ENCODE peak calls at places on chromosome 11, in five cellular contexts. M, H, N, L and G are unnamed samples. For H3K36me3 and H3K27me3, the result is how much of the 10 kb centered on the place peaks cover.

GRCh38 chr11:69972351-69972802 is 105.7 kb upstream of the ANO1 start:
- DNase-seq in L (no peak), M (no peak), H (no peak), N (no peak), G (no peak)

GRCh38 chr11:16902979-16903378 is 111.2 kb downstream of the PLEKHA7 start:
- DNase-seq in N (no peak), L (peak), H (no peak), M (no peak), G (no peak)

GRCh38 chr11:124897681-124898680 is at the start of gene ROBO4:
- DNase-seq in L (no peak), M (no peak), H (peak), N (peak), G (peak)

GRCh38 chr11:128905345-128906184 is 14.4 kb downstream of the KCNJ5 start:
- DNase-seq in H (no peak), N (peak), M (no peak), L (peak), G (peak)

GRCh38 chr11:71386232-71386631 is 62.0 kb downstream of the DHCR7 start:
- DNase-seq in L (peak), M (no peak), H (no peak), N (no peak), G (no peak)

GRCh38 chr11:35404397-35404775 is 15.0 kb downstream of the SLC1A2 start:
- DNase-seq in M (no peak), H (no peak), L (peak), N (no peak), G (no peak)

GRCh38 chr11:104005234-104005855 is 31.1 kb upstream of the DDI1 start:
- DNase-seq in H (no peak), L (no peak), M (no peak), N (no peak), G (no peak)

GRCh38 chr11:102197759-102198158 is 87.5 kb downstream of the YAP1 start:
- DNase-seq in M (no peak), L (peak), N (no peak), H (no peak), G (no peak)

GRCh38 chr11:69276165-69276564 is 17.8 kb upstream of the MYEOV start:
- DNase-seq in H (no peak), N (no peak), M (no peak), L (no peak), G (no peak)

GRCh38 chr11:59641156-59641555 is 25.6 kb upstream of the OSBP start:
- DNase-seq in L (no peak), N (no peak), M (no peak), H (no peak), G (no peak)

GRCh38 chr11:27553186-27553585 is 46.6 kb upstream of the LIN7C start:
- DNase-seq in N (no peak), L (peak), M (no peak), H (no peak), G (no peak)

GRCh38 chr11:110710520-110711381 is 1.5 kb downstream of the ARHGAP20 start:
- DNase-seq in M (no peak), H (no peak), N (peak), L (peak), G (no peak)

GRCh38 chr11:69685348-69685747 is 10.2 kb upstream of the LTO1 start:
- DNase-seq in H (no peak), M (no peak), N (peak), L (no peak), G (no peak)

GRCh38 chr11:120532082-120532481 is 20.5 kb downstream of the GRIK4 start:
- DNase-seq in M (no peak), N (no peak), H (no peak), L (no peak), G (no peak)

DNA sequence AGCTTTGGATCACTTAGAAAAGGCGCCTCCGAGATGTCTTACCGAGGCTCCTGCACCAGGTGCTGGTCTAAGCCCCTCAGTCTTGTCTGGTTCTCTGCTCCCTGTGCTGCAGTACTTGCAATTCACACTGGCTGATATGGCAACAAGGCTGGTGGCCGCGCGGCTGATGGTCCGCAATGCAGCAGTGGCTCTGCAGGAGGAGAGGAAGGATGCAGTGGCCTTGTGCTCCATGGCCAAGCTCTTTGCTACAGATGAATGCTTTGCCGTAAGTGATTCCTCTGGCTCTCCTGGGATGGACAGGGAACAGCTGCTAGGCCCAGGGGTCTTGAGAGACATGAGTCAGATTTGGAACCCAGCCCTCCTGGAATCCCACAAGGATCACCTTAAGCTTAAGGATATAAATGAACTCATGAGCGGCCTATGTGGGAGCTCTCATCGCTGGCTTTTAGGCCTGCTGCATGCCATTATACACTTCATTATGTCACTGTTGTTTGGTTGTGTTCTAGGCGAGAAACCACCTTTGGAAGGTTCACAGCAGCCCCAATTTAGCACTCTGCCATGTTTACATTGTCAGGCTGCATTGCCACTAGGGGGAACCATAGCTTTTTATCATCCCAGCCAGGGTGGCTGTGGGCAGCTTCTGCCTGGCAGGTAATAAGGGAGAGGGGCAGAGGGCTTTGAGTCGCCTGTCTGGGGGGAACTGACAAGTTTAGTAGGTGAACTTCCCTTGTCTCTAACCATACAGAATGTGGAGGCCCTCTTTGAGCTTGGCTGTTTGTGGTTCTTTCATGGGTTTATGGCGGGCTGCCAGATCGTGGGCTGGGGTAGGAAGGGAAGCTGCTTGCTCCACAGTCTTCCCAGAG is 8.5 kb downstream of the ACAD8 start:
- DNase-seq in L (peak), N (no peak), H (no peak), M (no peak), G (no peak)
- H3K36me3 ChIP-seq in L (under half), N (half or more), H (under half), M (under half), G (under half)

GRCh38 chr11:61021661-61022212 is 50.3 kb downstream of the CD6 start:
- DNase-seq in H (no peak), M (no peak), L (no peak), N (no peak), G (no peak)

GRCh38 chr11:61018059-61018458 is 46.6 kb downstream of the CD6 start:
- DNase-seq in M (no peak), H (no peak), N (no peak), L (no peak), G (no peak)

GRCh38 chr11:61020706-61021235 is 49.3 kb downstream of the CD6 start:
- DNase-seq in H (no peak), L (no peak), M (no peak), N (no peak), G (no peak)

GRCh38 chr11:61019818-61020405 is 48.4 kb downstream of the CD6 start:
- DNase-seq in L (no peak), N (no peak), H (no peak), M (no peak), G (no peak)

DNA sequence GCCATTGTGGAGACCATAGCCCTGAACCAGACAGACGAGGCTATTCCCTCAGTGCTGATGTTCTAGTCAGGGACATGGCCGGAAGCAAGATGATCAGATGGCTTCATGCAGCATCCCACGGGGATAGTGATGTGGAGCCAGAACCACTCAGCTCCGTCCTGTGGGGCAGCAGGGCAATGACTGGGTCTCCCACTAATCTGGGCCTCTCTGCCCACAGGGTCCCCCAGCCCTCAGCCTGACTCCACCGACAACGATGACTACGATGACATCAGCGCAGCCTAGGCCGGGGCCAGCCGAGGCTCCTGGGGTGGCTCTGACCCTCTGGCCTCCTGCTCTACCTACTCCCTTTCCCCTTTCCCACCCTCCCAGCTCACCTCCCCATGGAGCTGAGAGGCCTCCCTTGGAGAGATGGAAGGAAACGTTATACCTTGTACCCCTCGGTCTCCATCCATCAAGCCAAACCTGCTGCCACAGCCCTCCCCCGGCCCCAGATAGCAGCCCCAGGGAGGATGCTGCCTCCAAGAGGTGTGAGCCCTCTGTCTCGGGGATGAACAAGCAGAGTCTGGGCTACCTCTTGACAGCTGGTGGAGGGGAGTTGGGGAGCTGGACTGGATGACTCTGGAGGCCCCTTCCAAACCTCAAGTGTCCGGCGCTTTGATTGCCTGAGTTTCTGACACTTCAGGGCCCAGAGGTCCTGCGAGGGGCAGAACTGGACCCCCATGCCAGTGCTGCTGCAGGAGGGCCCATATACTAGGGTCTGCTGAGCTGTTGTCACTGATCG is 47.7 kb downstream of the CD6 start:
- DNase-seq in H (no peak), N (no peak), L (no peak), M (no peak), G (no peak)
- H3K27me3 ChIP-seq in H (under half), N (under half), L (under half), M (under half), G (under half)

DNA sequence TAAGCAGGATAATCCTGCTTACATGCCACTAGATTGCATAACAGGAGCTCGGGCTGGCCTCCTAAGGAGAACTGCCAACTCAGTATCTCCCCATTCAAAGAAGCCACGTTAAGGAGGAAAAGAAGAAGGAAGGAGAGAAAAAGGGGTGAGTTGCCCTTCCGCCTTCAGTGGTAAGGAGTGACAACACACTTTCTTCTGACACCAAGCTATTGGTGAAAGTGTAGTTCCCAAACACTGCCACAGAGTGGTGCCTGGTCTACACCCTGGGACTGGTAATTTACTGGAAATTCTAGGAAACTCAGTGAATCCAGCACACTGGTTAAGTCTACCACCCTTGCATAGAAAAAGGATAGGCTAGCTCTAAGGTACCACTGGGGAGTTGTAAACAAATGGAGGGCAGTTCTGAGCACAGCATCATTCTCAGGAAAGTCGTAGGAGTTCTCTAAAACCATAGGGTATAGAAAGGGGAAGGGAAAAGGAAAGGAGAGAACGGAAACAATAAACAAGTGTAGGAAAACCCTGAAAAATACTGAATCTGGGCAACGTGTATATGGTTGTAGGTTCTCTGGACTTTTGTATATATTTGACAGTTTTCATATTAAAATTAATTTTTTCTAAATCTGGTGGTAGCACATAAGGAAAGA is 58.2 kb downstream of the RRAS2 start:
- DNase-seq in H (peak), N (peak), L (peak), M (peak), G (no peak)
- TF ChIP-seq CTCF in H (peak), N (peak), L (peak), M (peak), G (peak)

DNA sequence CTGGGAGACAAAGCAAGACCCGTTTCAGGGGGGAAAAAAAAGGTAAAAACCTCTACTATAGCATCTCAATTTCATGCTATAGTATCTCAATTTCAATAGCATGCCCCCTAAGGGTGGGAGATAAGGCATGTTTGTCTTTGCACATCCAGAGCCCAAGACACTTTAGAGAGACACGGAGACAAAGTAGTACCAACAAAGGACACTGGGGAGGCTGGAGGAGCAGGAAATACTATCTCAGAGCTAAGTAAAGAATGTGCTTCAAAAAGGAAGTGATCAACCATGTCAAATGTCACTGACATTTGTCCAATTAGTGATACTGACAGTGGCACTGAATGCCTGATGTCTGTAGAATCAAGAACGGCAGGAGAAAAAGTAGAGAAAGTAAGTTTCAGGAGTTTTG is 68.6 kb downstream of the RRAS2 start:
- DNase-seq in M (no peak), L (peak), H (no peak), N (no peak), G (no peak)
- H3K36me3 ChIP-seq in M (under half), L (under half), H (under half), N (under half), G (under half)

DNA sequence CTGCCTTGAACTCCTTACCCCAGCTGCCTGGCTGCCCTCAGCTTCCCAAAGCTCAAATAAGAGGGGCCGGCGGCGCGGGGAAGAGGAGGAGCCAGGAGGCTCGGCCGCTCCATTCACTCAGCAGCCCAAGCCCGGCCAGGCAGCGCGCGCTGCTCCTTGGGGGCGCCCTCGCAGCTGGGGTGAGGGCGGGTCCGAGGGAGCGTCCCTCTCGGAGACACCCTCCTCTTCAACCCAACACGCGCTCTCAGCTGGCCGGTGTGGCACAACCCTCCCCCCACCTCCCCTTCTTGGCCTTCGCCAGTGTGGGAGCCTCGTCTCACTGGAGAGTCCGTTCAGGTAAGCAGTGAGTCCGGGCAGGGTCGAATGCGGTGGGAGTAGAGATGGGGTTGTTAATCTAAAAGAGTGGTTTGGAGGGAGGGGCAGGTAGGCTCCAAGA is at the start of gene WT1:
- DNase-seq in M (no peak), H (no peak), L (peak), N (no peak), G (no peak)
- H3K27me3 ChIP-seq in M (under half), H (half or more), L (half or more), N (under half), G (half or more)

GRCh38 chr11:64878494-64879225 is at the start of gene EHD1:
- DNase-seq in H (peak), N (peak), L (peak), M (peak), G (no peak)
- TF ChIP-seq CTCF in H (peak), N (peak), L (peak), M (peak), G (peak)

DNA sequence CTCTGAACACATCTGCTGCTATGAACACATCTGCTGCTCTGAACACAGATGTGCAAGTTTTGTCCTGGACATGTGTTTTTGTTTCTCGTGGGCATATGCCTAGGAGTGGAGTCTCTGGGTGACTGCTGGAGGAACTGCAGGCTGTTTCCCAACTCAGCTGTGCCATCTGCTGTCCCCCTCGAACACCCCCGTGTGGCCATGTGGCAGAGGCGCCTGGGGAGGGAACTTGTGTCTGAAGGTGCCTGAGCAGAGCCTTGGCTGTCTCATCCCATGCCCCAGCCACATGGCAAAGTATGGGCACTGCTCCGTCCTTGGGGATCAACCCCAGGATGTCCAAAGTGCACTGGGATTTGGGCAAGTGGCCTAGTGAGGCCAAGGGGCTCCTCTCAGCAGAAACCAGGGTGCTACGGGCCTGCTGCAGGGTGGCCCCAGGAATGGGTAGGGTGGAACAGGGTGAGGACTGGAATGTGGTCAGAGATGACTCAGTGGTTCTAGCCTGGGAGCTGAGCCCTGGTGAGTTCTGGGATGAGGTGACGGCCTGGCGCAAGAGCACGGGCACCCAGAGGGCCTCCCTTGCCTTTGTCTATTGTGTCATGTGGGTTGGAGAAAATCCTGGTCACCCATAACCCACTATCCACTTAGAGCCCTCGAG is 14.7 kb downstream of the GATD1 start:
- DNase-seq in N (peak), H (peak), L (peak), M (no peak), G (peak)
- H3K36me3 ChIP-seq in N (under half), H (half or more), L (under half), M (under half), G (under half)

GRCh38 chr11:2877474-2877873 is 8.1 kb downstream of the CDKN1C start:
- DNase-seq in L (no peak), H (no peak), N (no peak), M (no peak), G (no peak)
- H3K27me3 ChIP-seq in L (under half), H (under half), N (under half), M (under half), G (under half)